ENCODE peak calls at places on chromosomes 1 and 21, in ten cellular contexts. One of them, this sample, is unnamed.
A peak's percentile ranks its signal among the peaks of the same experiment; 100 is the strongest.

GRCh38 chr1:178688244-178688643 is 36.8 kb upstream of the RALGPS2 start:
- DNase-seq in stimulated activated CD4-positive, alpha-beta T cell treated with anti-CD3 and anti-CD28 coated beads, Interleukin-1b, Interleukin-23, amount 100 ng/mL, for 48 hours: no peak
- DNase-seq in EH: peak; percentile 11
- DNase-seq in activated CD8-positive, alpha-beta memory T cell treated with anti-CD3 and anti-CD28 coated beads, Interleukin-2, amount 50 U/mL, for 48 hours: no peak
- DNase-seq in activated CD4-positive, alpha-beta T cell treated with anti-CD3 and anti-CD28 coated beads, Interleukin-2, amount 10 ng/mL, durations not matched to agents 24 days and 14 days: peak; percentile 16
- DNase-seq in astrocyte of the spinal cord: no peak
- DNase-seq in ELR: no peak
- DNase-seq in AG20443: peak; percentile 37
- DNase-seq in NCI-H446 treated with DMSO at 0.1 percent for 48 hours: no peak
- DNase-seq in hippocampal formation: no peak
- DNase-seq in this sample: no peak

GRCh38 chr1:165383067-165383466 is 26.6 kb upstream of the LMX1A start:
- DNase-seq in stimulated activated CD4-positive, alpha-beta T cell treated with anti-CD3 and anti-CD28 coated beads, Interleukin-1b, Interleukin-23, amount 100 ng/mL, for 48 hours: no peak
- DNase-seq in EH: peak; percentile 73
- DNase-seq in activated CD8-positive, alpha-beta memory T cell treated with anti-CD3 and anti-CD28 coated beads, Interleukin-2, amount 50 U/mL, for 48 hours: no peak
- DNase-seq in activated CD4-positive, alpha-beta T cell treated with anti-CD3 and anti-CD28 coated beads, Interleukin-2, amount 10 ng/mL, durations not matched to agents 24 days and 14 days: no peak
- DNase-seq in astrocyte of the spinal cord: peak; percentile 67
- DNase-seq in ELR: peak; percentile 19
- DNase-seq in AG20443: peak; percentile 95
- DNase-seq in NCI-H446 treated with DMSO at 0.1 percent for 48 hours: no peak
- DNase-seq in hippocampal formation: peak; percentile 29
- DNase-seq in this sample: peak; percentile 67

GRCh38 chr1:173122344-173122880 is 71.7 kb upstream of the TNFSF18 start:
- DNase-seq in stimulated activated CD4-positive, alpha-beta T cell treated with anti-CD3 and anti-CD28 coated beads, Interleukin-1b, Interleukin-23, amount 100 ng/mL, for 48 hours: no peak
- DNase-seq in EH: peak; percentile 35
- DNase-seq in activated CD8-positive, alpha-beta memory T cell treated with anti-CD3 and anti-CD28 coated beads, Interleukin-2, amount 50 U/mL, for 48 hours: no peak
- DNase-seq in activated CD4-positive, alpha-beta T cell treated with anti-CD3 and anti-CD28 coated beads, Interleukin-2, amount 10 ng/mL, durations not matched to agents 24 days and 14 days: no peak
- DNase-seq in astrocyte of the spinal cord: no peak
- DNase-seq in ELR: peak; percentile 53
- DNase-seq in AG20443: no peak
- DNase-seq in NCI-H446 treated with DMSO at 0.1 percent for 48 hours: no peak
- DNase-seq in hippocampal formation: no peak
- DNase-seq in this sample: no peak

GRCh38 chr21:43767980-43768867 is 7.9 kb downstream of the CSTB start:
- DNase-seq in stimulated activated CD4-positive, alpha-beta T cell treated with anti-CD3 and anti-CD28 coated beads, Interleukin-1b, Interleukin-23, amount 100 ng/mL, for 48 hours: no peak
- DNase-seq in EH: peak; percentile 72
- DNase-seq in activated CD8-positive, alpha-beta memory T cell treated with anti-CD3 and anti-CD28 coated beads, Interleukin-2, amount 50 U/mL, for 48 hours: no peak
- DNase-seq in activated CD4-positive, alpha-beta T cell treated with anti-CD3 and anti-CD28 coated beads, Interleukin-2, amount 10 ng/mL, durations not matched to agents 24 days and 14 days: no peak
- DNase-seq in astrocyte of the spinal cord: peak; percentile 79
- DNase-seq in ELR: peak; percentile 86
- DNase-seq in AG20443: peak; percentile 82
- DNase-seq in NCI-H446 treated with DMSO at 0.1 percent for 48 hours: no peak
- DNase-seq in hippocampal formation: no peak
- DNase-seq in this sample: peak; percentile 90

GRCh38 chr1:26472901-26473845 is 933 bp downstream of the HMGN2 start:
- DNase-seq in stimulated activated CD4-positive, alpha-beta T cell treated with anti-CD3 and anti-CD28 coated beads, Interleukin-1b, Interleukin-23, amount 100 ng/mL, for 48 hours: peak; percentile 96
- DNase-seq in EH: peak; percentile 94
- DNase-seq in activated CD8-positive, alpha-beta memory T cell treated with anti-CD3 and anti-CD28 coated beads, Interleukin-2, amount 50 U/mL, for 48 hours: peak; percentile 99
- DNase-seq in activated CD4-positive, alpha-beta T cell treated with anti-CD3 and anti-CD28 coated beads, Interleukin-2, amount 10 ng/mL, durations not matched to agents 24 days and 14 days: peak; percentile 99
- DNase-seq in astrocyte of the spinal cord: peak; percentile 93
- DNase-seq in ELR: peak; percentile 89
- DNase-seq in AG20443: peak; percentile 100
- DNase-seq in NCI-H446 treated with DMSO at 0.1 percent for 48 hours: peak; percentile 89
- DNase-seq in hippocampal formation: peak; percentile 94
- DNase-seq in this sample: peak; percentile 94

GRCh38 chr1:116321766-116322175 is 51.3 kb upstream of the ATP1A1 start:
- DNase-seq in stimulated activated CD4-positive, alpha-beta T cell treated with anti-CD3 and anti-CD28 coated beads, Interleukin-1b, Interleukin-23, amount 100 ng/mL, for 48 hours: no peak
- DNase-seq in EH: no peak
- DNase-seq in activated CD8-positive, alpha-beta memory T cell treated with anti-CD3 and anti-CD28 coated beads, Interleukin-2, amount 50 U/mL, for 48 hours: no peak
- DNase-seq in activated CD4-positive, alpha-beta T cell treated with anti-CD3 and anti-CD28 coated beads, Interleukin-2, amount 10 ng/mL, durations not matched to agents 24 days and 14 days: peak; percentile 69
- DNase-seq in astrocyte of the spinal cord: no peak
- DNase-seq in ELR: no peak
- DNase-seq in AG20443: no peak
- DNase-seq in NCI-H446 treated with DMSO at 0.1 percent for 48 hours: no peak
- DNase-seq in hippocampal formation: no peak
- DNase-seq in this sample: no peak

GRCh38 chr21:31870472-31870871 is 2.3 kb upstream of the HUNK start:
- DNase-seq in stimulated activated CD4-positive, alpha-beta T cell treated with anti-CD3 and anti-CD28 coated beads, Interleukin-1b, Interleukin-23, amount 100 ng/mL, for 48 hours: no peak
- DNase-seq in EH: no peak
- DNase-seq in activated CD8-positive, alpha-beta memory T cell treated with anti-CD3 and anti-CD28 coated beads, Interleukin-2, amount 50 U/mL, for 48 hours: no peak
- DNase-seq in activated CD4-positive, alpha-beta T cell treated with anti-CD3 and anti-CD28 coated beads, Interleukin-2, amount 10 ng/mL, durations not matched to agents 24 days and 14 days: no peak
- DNase-seq in astrocyte of the spinal cord: no peak
- DNase-seq in ELR: no peak
- DNase-seq in AG20443: no peak
- DNase-seq in NCI-H446 treated with DMSO at 0.1 percent for 48 hours: no peak
- DNase-seq in hippocampal formation: no peak
- DNase-seq in this sample: no peak

GRCh38 chr1:1351511-1352427 is 2.6 kb upstream of the DVL1 start:
- DNase-seq in stimulated activated CD4-positive, alpha-beta T cell treated with anti-CD3 and anti-CD28 coated beads, Interleukin-1b, Interleukin-23, amount 100 ng/mL, for 48 hours: no peak
- DNase-seq in EH: peak; percentile 61
- DNase-seq in activated CD8-positive, alpha-beta memory T cell treated with anti-CD3 and anti-CD28 coated beads, Interleukin-2, amount 50 U/mL, for 48 hours: no peak
- DNase-seq in activated CD4-positive, alpha-beta T cell treated with anti-CD3 and anti-CD28 coated beads, Interleukin-2, amount 10 ng/mL, durations not matched to agents 24 days and 14 days: no peak
- DNase-seq in astrocyte of the spinal cord: no peak
- DNase-seq in ELR: peak; percentile 42
- DNase-seq in AG20443: peak; percentile 42
- DNase-seq in NCI-H446 treated with DMSO at 0.1 percent for 48 hours: no peak
- DNase-seq in hippocampal formation: no peak
- DNase-seq in this sample: no peak

GRCh38 chr1:117174851-117175250 is 35.9 kb downstream of the VTCN1 start:
- DNase-seq in stimulated activated CD4-positive, alpha-beta T cell treated with anti-CD3 and anti-CD28 coated beads, Interleukin-1b, Interleukin-23, amount 100 ng/mL, for 48 hours: no peak
- DNase-seq in EH: no peak
- DNase-seq in activated CD8-positive, alpha-beta memory T cell treated with anti-CD3 and anti-CD28 coated beads, Interleukin-2, amount 50 U/mL, for 48 hours: no peak
- DNase-seq in activated CD4-positive, alpha-beta T cell treated with anti-CD3 and anti-CD28 coated beads, Interleukin-2, amount 10 ng/mL, durations not matched to agents 24 days and 14 days: no peak
- DNase-seq in astrocyte of the spinal cord: no peak
- DNase-seq in ELR: no peak
- DNase-seq in AG20443: no peak
- DNase-seq in NCI-H446 treated with DMSO at 0.1 percent for 48 hours: no peak
- DNase-seq in hippocampal formation: no peak
- DNase-seq in this sample: no peak

This sample was measured in kidney tubule cell.